ENCODE peak calls at places on chromosomes 11 and 22, in ten cellular contexts. O is nephron progenitor cell, H is OCI-LY7, A is tibial nerve, U is pancreas, Y is B cell, P is neural crest cell, K is Caco-2, Z is astrocyte of the spinal cord, W is astrocyte of the cerebellum. L is an unnamed sample.

GRCh38 chr22:23712256-23712655 is 21.4 kb downstream of the RGL4 start:
- DNase-seq in O (no peak), H (no peak), A (no peak), U (no peak), Y (no peak), P (no peak), K (no peak), Z (no peak), W (no peak), L (no peak)

GRCh38 chr22:36455571-36456458 is 25.6 kb downstream of the TXN2 start:
- DNase-seq in O (no peak), H (no peak), A (no peak), U (no peak), Y (no peak), P (no peak), K (no peak), Z (no peak), W (no peak), L (no peak)

GRCh38 chr11:68539370-68539769 is 78.8 kb downstream of the PPP6R3 start:
- DNase-seq in O (no peak), H (no peak), A (no peak), U (no peak), Y (no peak), P (no peak), K (no peak), Z (no peak), W (no peak), L (no peak)

GRCh38 chr11:75261902-75262361 is 21.4 kb downstream of the TPBGL start:
- DNase-seq in O (no peak), H (no peak), A (no peak), U (no peak), Y (no peak), P (no peak), K (no peak), Z (no peak), W (no peak), L (no peak)

GRCh38 chr11:111977141-111978027 is 40.2 kb downstream of the DIXDC1 start:
- DNase-seq in O (peak; percentile 76), H (no peak), A (peak; percentile 37), U (peak; percentile 88), Y (peak; percentile 74), P (peak; percentile 38), K (peak; percentile 54), Z (peak; percentile 46), W (no peak), L (peak; percentile 87)

GRCh38 chr11:60915250-60915914 is 1.4 kb downstream of the TMEM109 start:
- DNase-seq in O (peak; percentile 57), H (peak; percentile 87), A (peak; percentile 45), U (no peak), Y (peak; percentile 90), P (no peak), K (peak; percentile 56), Z (peak; percentile 56), W (no peak), L (no peak)

GRCh38 chr11:12187399-12187798 is 77.0 kb downstream of the MICAL2 start:
- DNase-seq in O (no peak), H (no peak), A (no peak), U (no peak), Y (no peak), P (no peak), K (no peak), Z (peak; percentile 50), W (no peak), L (no peak)

GRCh38 chr11:117928818-117929567 is at the start of gene TMPRSS13:
- DNase-seq in O (no peak), H (no peak), A (no peak), U (no peak), Y (no peak), P (no peak), K (peak; percentile 94), Z (no peak), W (no peak), L (no peak)

GRCh38 chr22:40509401-40510134 is 127.0 kb downstream of the MRTFA start:
- DNase-seq in O (no peak), H (no peak), A (peak; percentile 69), U (no peak), Y (no peak), P (no peak), K (peak; percentile 66), Z (peak; percentile 92), W (peak; percentile 94), L (no peak)

GRCh38 chr22:17388235-17388634 is 19.0 kb downstream of the CECR2 start:
- DNase-seq in O (no peak), H (no peak), A (no peak), U (no peak), Y (no peak), P (no peak), K (no peak), Z (no peak), W (no peak), L (no peak)

DNA sequence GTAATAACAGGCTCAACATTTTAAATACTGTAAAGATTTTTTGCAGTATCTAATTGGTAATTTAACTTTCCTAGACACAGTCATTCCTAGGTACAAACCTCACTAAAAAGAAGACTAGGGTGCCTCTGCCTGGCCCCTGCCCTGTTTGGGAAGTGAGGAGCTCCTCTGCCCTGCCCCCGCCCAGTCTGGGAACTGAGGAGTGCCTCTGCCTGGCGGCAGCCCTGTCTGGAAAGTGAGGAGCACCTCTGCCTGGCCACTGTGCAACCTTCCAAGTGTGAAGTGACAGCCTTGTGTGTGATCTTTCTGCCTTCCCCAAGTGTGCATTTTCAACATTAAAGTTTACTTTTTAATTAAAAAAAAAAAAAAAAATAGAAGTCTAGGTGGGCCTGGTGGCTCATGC is 4.2 kb downstream of the CHORDC1 start:
- DNase-seq in O (peak; percentile 46), H (no peak), A (no peak), U (peak; percentile 34), Y (no peak), P (no peak), K (no peak), Z (no peak), W (no peak), L (no peak)
- TF ChIP-seq CTCF in O (no peak), H (no peak), A (no peak), U (no peak), Y (no peak), P (no peak), K (no peak), Z (no peak), W (no peak), L (no peak)

GRCh38 chr11:101844608-101845007 is 70.2 kb upstream of the CEP126 start:
- DNase-seq in O (no peak), H (no peak), A (no peak), U (no peak), Y (no peak), P (no peak), K (no peak), Z (no peak), W (no peak), L (no peak)

DNA sequence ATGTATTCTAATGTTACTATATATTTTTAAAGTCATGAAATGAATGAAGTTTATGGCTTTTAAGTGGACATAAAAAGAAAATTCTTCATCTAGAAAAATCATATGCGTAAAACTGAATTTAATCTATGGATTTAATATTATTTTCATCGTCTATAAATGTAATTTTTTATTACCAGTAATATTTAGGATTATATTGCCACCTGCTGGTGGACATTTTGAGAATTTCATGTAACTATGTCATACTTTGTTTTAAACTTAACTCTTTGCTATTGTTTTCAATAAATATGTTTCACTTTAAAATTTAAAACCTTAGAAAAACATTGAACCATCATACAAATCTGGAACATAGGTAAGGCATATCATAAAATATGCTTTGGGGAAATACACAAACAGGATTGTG is 66.5 kb upstream of the CEP126 start:
- DNase-seq in O (no peak), H (peak; percentile 47), A (peak; percentile 33), U (no peak), Y (no peak), P (no peak), K (peak; percentile 41), Z (peak; percentile 36), W (no peak), L (no peak)
- TF ChIP-seq CTCF in O (peak; percentile 53), H (peak; percentile 85), A (peak; percentile 36), U (peak; percentile 18), Y (peak; percentile 28), P (peak; percentile 76), K (peak; percentile 62), Z (peak; percentile 13), W (no peak), L (peak; percentile 58)

DNA sequence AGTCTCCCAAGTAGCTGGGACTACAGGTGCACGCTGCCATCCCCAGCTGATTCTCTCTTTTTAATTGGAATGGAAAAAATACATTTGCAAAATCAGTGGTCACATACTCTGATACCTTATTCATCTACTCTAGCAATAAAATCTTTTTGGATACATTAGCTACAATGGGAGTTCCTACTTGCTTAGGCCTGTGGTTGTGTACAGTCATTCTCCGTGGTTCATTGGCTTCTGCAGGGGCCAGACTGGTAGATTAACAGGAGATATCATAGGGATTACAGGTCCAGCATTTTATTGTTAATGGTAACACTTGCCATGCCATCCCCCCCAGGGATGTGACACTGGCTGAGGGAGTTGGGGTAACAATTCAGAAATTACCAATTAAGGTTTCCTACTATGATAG is 140.0 kb downstream of the ADAMTS15 start:
- DNase-seq in O (no peak), H (no peak), A (no peak), U (no peak), Y (no peak), P (no peak), K (no peak), Z (peak; percentile 39), W (no peak), L (peak; percentile 8)
- TF ChIP-seq CTCF in O (no peak), H (no peak), A (no peak), U (no peak), Y (no peak), P (no peak), K (no peak), Z (no peak), W (no peak), L (no peak)

DNA sequence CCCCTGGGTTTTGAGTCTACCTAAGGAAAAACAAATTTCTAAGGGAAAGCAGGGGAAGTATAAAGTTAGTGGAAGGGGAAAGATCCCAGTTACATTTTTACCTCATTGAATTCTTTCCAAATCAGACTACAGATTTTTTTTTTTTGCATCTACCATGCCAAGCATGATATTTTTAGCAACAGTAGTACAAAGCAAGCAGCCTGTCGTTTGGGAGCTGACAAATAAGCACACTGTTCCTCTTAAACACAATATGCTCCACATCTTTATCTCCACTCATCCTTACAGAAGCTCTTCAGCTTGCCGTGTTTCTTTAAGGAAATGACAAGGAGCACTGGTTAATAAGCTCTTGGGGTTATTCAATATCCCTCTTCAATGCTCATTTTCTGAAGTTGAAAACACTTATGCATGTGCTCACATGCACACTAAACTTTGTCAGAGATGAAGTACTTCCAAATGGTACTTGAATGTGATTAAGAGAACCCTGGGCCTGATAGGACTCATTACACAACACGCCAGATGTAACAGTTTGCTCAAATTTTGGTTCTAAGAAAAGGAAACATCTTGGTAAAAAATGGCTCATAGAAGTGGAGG is 53.8 kb downstream of the PAX6 start:
- DNase-seq in O (no peak), H (no peak), A (no peak), U (no peak), Y (no peak), P (no peak), K (no peak), Z (no peak), W (no peak), L (no peak)
- TF ChIP-seq CTCF in O (no peak), H (no peak), A (no peak), U (no peak), Y (no peak), P (no peak), K (no peak), Z (no peak), W (no peak), L (no peak)

GRCh38 chr11:61954106-61955030 is 4.2 kb downstream of the BEST1 start:
- DNase-seq in O (no peak), H (no peak), A (no peak), U (no peak), Y (no peak), P (no peak), K (no peak), Z (no peak), W (no peak), L (peak; percentile 75)
- TF ChIP-seq CTCF in O (no peak), H (no peak), A (no peak), U (no peak), Y (no peak), P (no peak), K (no peak), Z (no peak), W (no peak), L (no peak)